ENCODE peak calls at places on chromosomes 6 and 20, in four cellular contexts. V, S, H and N are unnamed samples.

GRCh38 chr6:149147939-149148718 is 169.4 kb upstream of the TAB2 start:
- DNase-seq in V (no peak), S (no peak), H (no peak), N (no peak)

GRCh38 chr6:105324386-105325000 is 78.4 kb downstream of the PREP start:
- DNase-seq in V (no peak), S (no peak), H (no peak), N (no peak)

GRCh38 chr20:38126146-38126912 is 38.7 kb downstream of the TGM2 start:
- DNase-seq in V (no peak), S (no peak), H (no peak), N (no peak)

GRCh38 chr20:15475483-15475882 is 1097.8 kb downstream of the KIF16B start:
- DNase-seq in V (no peak), S (no peak), H (no peak), N (no peak)

GRCh38 chr20:44089987-44090674 is 96.9 kb downstream of the JPH2 start:
- DNase-seq in V (peak), S (peak), H (no peak), N (peak)

GRCh38 chr6:448296-449056 is 56.9 kb downstream of the IRF4 start:
- DNase-seq in V (no peak), S (no peak), H (no peak), N (no peak)

GRCh38 chr6:127990081-127990480 is 89.2 kb upstream of the THEMIS start:
- DNase-seq in V (no peak), S (no peak), H (no peak), N (no peak)

GRCh38 chr20:10375191-10375590 is 58.8 kb downstream of the MKKS start:
- DNase-seq in V (no peak), S (no peak), H (no peak), N (no peak)

GRCh38 chr6:46932526-46932925 is 10.8 kb upstream of the ADGRF5 start:
- DNase-seq in V (no peak), S (no peak), H (no peak), N (no peak)

GRCh38 chr6:20455175-20456075 is 53.7 kb downstream of the E2F3 start:
- DNase-seq in V (no peak), S (no peak), H (no peak), N (no peak)

GRCh38 chr6:45533394-45533793 is 155.7 kb upstream of the SUPT3H start:
- DNase-seq in V (no peak), S (no peak), H (no peak), N (no peak)

GRCh38 chr20:58751956-58752355 is 59.4 kb downstream of the NPEPL1 start:
- DNase-seq in V (no peak), S (no peak), H (peak), N (no peak)

GRCh38 chr20:51350941-51351631 is 191.4 kb downstream of the NFATC2 start:
- DNase-seq in V (no peak), S (no peak), H (no peak), N (no peak)

GRCh38 chr6:32692019-32692418 is 25.6 kb upstream of the HLA-DQB1 start:
- DNase-seq in V (peak), S (no peak), H (no peak), N (peak)

GRCh38 chr20:25321262-25321831 is 69.3 kb downstream of the ABHD12 start:
- DNase-seq in V (no peak), S (no peak), H (peak), N (no peak)

GRCh38 chr6:13536796-13537526 is 37.4 kb upstream of the SIRT5 start:
- DNase-seq in V (no peak), S (no peak), H (no peak), N (no peak)

GRCh38 chr6:146364816-146365594 is 178.6 kb upstream of the RAB32 start:
- DNase-seq in V (no peak), S (no peak), H (no peak), N (no peak)

GRCh38 chr20:61422636-61423425 is 170.8 kb downstream of the CDH4 start:
- DNase-seq in V (no peak), S (no peak), H (peak), N (no peak)

GRCh38 chr6:30130887-30131862 is 4.8 kb upstream of the TRIM40 start:
- DNase-seq in V (peak), S (peak), H (peak), N (peak)

GRCh38 chr6:39882567-39882953 is 51.7 kb downstream of the MOCS1 start:
- DNase-seq in V (peak), S (no peak), H (no peak), N (no peak)

GRCh38 chr20:2984028-2984501 is 59.4 kb upstream of the GNRH2 start:
- DNase-seq in V (no peak), S (no peak), H (peak), N (no peak)

GRCh38 chr6:55450007-55450406 is 122.7 kb downstream of the GFRAL start:
- DNase-seq in V (no peak), S (no peak), H (no peak), N (no peak)

GRCh38 chr6:51292659-51293058 is 474.0 kb downstream of the TFAP2B start:
- DNase-seq in V (no peak), S (no peak), H (no peak), N (no peak)

GRCh38 chr6:119463081-119463626 is 113.6 kb upstream of the MAN1A1 start:
- DNase-seq in V (no peak), S (no peak), H (no peak), N (no peak)

GRCh38 chr6:109762769-109763450 is 71.8 kb downstream of the FIG4 start:
- DNase-seq in V (no peak), S (no peak), H (no peak), N (no peak)

GRCh38 chr20:60092729-60093128 is 134.5 kb downstream of the CDH26 start:
- DNase-seq in V (no peak), S (no peak), H (no peak), N (no peak)

GRCh38 chr20:20611165-20611564 is 101.3 kb downstream of the RALGAPA2 start:
- DNase-seq in V (peak), S (no peak), H (no peak), N (no peak)

GRCh38 chr6:11911535-11911934 is 100.6 kb upstream of the HIVEP1 start:
- DNase-seq in V (no peak), S (no peak), H (no peak), N (no peak)

GRCh38 chr20:11467436-11467835 is 450.3 kb upstream of the BTBD3 start:
- DNase-seq in V (no peak), S (no peak), H (no peak), N (no peak)

GRCh38 chr20:40111282-40111681 is 577.8 kb downstream of the MAFB start:
- DNase-seq in V (no peak), S (no peak), H (no peak), N (no peak)

GRCh38 chr20:23659989-23660837 is 22.5 kb upstream of the CST3 start:
- DNase-seq in V (peak), S (no peak), H (no peak), N (peak)

GRCh38 chr6:158648682-158649131 is 1.1 kb upstream of the SYTL3 start:
- DNase-seq in V (no peak), S (no peak), H (no peak), N (no peak)

GRCh38 chr6:158646023-158646888 is 1.7 kb upstream of the DYNLT1 start:
- DNase-seq in V (no peak), S (no peak), H (no peak), N (no peak)

GRCh38 chr6:158645064-158646022 is 800 bp upstream of the DYNLT1 start:
- DNase-seq in V (no peak), S (no peak), H (no peak), N (no peak)

GRCh38 chr6:158647501-158647900 is 2.4 kb upstream of the SYTL3 start:
- DNase-seq in V (no peak), S (no peak), H (no peak), N (no peak)

DNA sequence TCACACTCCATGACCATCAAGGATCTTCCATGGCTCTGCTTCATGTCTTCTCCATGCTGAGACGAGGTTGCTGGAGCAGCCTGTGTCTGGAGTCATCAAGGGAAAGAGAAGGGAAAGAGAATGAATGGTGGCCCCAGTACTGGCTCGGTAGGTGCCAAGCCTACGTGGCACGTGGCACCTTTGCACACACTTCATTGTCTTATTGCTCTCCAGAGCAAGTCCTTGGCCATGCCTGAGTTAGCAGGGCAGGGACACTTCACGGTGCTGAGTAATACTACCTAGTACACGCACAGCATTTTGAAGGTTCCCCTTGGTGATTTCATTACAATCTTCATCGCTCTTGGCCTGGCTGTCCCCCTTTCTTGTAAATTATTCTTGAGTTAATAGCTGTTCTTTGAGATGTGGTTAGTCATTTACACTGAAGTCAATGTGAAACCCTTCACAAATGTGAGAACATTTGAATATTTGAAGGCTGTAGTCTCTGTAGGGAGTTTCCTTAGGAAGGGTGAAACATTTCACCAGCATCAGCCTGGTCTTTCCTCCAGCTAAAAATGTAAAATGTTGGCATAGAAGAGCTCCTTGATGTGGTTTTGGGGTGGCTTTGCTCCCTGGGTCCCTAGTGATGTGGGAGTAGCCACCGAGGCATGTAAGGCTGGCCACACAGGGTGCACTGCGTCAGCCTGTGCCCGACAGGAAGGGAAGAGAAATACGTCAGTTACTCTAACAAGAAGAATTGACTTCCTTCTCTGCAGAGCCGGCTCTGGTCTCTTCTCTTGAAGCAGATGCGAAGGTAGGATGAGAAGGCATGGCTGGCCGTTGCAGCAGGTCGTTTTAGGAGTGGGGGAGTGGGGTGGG is at the start of gene SYTL3:
- DNase-seq in V (no peak), S (no peak), H (no peak), N (no peak)
- TF ChIP-seq JUN in V (no peak), S (no peak), H (no peak), N (no peak)

DNA sequence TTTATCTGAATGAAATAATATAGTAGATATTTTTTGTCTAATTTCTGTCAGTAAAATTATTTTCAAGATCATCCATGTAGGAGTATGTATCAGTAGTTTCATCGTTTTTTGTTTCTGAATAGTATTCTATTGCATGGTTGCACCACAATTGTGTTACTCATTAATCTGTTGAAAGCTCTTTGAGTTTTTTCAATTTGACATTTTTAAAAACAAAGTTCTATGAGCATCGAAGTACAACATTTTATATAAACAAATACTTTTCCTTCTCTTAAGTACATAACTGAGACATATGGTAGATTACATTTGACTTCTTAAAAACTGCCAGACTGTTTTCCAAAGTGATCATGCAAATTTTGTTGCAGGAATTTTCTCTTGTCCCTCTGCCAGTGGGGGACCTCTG is 1113.1 kb upstream of the CITED2 start:
- DNase-seq in V (no peak), S (no peak), H (no peak), N (no peak)
- TF ChIP-seq POLR2A in V (no peak), S (no peak), H (no peak), N (no peak)

GRCh38 chr6:131476362-131476761 is 96.7 kb upstream of the ARG1 start:
- DNase-seq in V (no peak), S (no peak), H (no peak), N (peak)

GRCh38 chr6:131471331-131471730 is 101.7 kb upstream of the ARG1 start:
- DNase-seq in V (no peak), S (no peak), H (no peak), N (no peak)

DNA sequence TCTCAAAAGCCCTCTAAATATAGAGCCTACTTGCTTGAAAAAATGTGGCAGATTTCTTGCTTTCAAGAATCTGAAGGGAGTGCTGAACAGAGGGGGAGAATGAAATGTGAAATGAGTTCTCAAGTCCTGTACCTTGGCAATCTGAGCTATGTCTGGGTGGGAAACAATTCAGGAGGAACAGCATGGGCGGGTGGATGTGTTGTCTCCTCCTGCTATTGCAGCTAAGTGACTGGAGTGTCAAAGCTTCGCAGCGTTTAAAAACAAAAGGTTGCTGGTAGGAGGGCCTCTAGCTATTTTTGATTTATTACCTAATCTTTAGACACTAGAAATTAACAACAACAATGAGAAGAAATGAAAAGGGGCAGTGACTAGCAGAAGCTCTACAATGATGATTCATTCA is 102.5 kb upstream of the ARG1 start:
- DNase-seq in V (no peak), S (no peak), H (no peak), N (no peak)
- TF ChIP-seq MAFK in V (no peak), S (no peak), H (no peak), N (no peak)

GRCh38 chr6:170018422-170019258 is 267.2 kb downstream of the ERMARD start:
- DNase-seq in V (no peak), S (no peak), H (no peak), N (no peak)
- TF ChIP-seq JUN in V (no peak), S (no peak), H (no peak), N (no peak)

GRCh38 chr6:116680880-116681672 is at the start of gene KPNA5:
- DNase-seq in V (peak), S (peak), H (peak), N (peak)
- TF ChIP-seq POLR2A in V (peak), S (peak), H (peak), N (peak)